ENCODE peak calls at places on chromosomes 3 and 15, in eight cellular contexts. One of them, this sample, is unnamed.

GRCh38 chr3:63670544-63670943 is 18.1 kb downstream of the SNTN start:
- DNase-seq in activated T-cell treated with anti-CD3 and anti-CD28 coated beads for 1 hour: no peak
- DNase-seq in colonic mucosa: no peak
- DNase-seq in nucleus accumbens: no peak
- DNase-seq in midbrain: no peak
- DNase-seq in heart left ventricle: no peak
- DNase-seq in globus pallidus: no peak
- DNase-seq in heart right ventricle: no peak
- DNase-seq in this sample: no peak

GRCh38 chr3:122977645-122978466 is 49.7 kb downstream of the SEMA5B start:
- DNase-seq in heart right ventricle: peak
- DNase-seq in activated T-cell treated with anti-CD3 and anti-CD28 coated beads for 1 hour: no peak
- DNase-seq in midbrain: peak
- DNase-seq in colonic mucosa: no peak
- DNase-seq in globus pallidus: no peak
- DNase-seq in heart left ventricle: peak
- DNase-seq in nucleus accumbens: peak
- DNase-seq in this sample: no peak

GRCh38 chr3:20108869-20109268 is 68.6 kb downstream of the KAT2B start:
- DNase-seq in heart right ventricle: no peak
- DNase-seq in nucleus accumbens: no peak
- DNase-seq in activated T-cell treated with anti-CD3 and anti-CD28 coated beads for 1 hour: no peak
- DNase-seq in colonic mucosa: no peak
- DNase-seq in midbrain: no peak
- DNase-seq in heart left ventricle: no peak
- DNase-seq in globus pallidus: no peak
- DNase-seq in this sample: no peak

GRCh38 chr15:90352109-90352893 is at the start of gene ZNF774:
- DNase-seq in colonic mucosa: peak
- DNase-seq in nucleus accumbens: peak
- DNase-seq in midbrain: peak
- DNase-seq in activated T-cell treated with anti-CD3 and anti-CD28 coated beads for 1 hour: peak
- DNase-seq in heart left ventricle: peak
- DNase-seq in globus pallidus: peak
- DNase-seq in heart right ventricle: peak
- DNase-seq in this sample: peak

GRCh38 chr3:88000853-88001252 is 58.0 kb downstream of the CGGBP1 start:
- DNase-seq in midbrain: no peak
- DNase-seq in globus pallidus: no peak
- DNase-seq in heart left ventricle: no peak
- DNase-seq in colonic mucosa: no peak
- DNase-seq in heart right ventricle: peak
- DNase-seq in activated T-cell treated with anti-CD3 and anti-CD28 coated beads for 1 hour: no peak
- DNase-seq in nucleus accumbens: peak
- DNase-seq in this sample: no peak

GRCh38 chr3:24237971-24238767 is 256.5 kb downstream of the THRB start:
- DNase-seq in activated T-cell treated with anti-CD3 and anti-CD28 coated beads for 1 hour: no peak
- DNase-seq in colonic mucosa: peak
- DNase-seq in heart right ventricle: no peak
- DNase-seq in globus pallidus: peak
- DNase-seq in midbrain: peak
- DNase-seq in nucleus accumbens: peak
- DNase-seq in heart left ventricle: peak
- DNase-seq in this sample: peak

GRCh38 chr3:78517932-78518331 is 1249.9 kb downstream of the ROBO1 start:
- DNase-seq in heart left ventricle: no peak
- DNase-seq in nucleus accumbens: no peak
- DNase-seq in globus pallidus: no peak
- DNase-seq in midbrain: no peak
- DNase-seq in colonic mucosa: no peak
- DNase-seq in heart right ventricle: no peak
- DNase-seq in activated T-cell treated with anti-CD3 and anti-CD28 coated beads for 1 hour: no peak
- DNase-seq in this sample: no peak

GRCh38 chr15:37035349-37035748 is 65.0 kb downstream of the MEIS2 start:
- DNase-seq in colonic mucosa: no peak
- DNase-seq in heart right ventricle: no peak
- DNase-seq in globus pallidus: no peak
- DNase-seq in midbrain: no peak
- DNase-seq in heart left ventricle: no peak
- DNase-seq in activated T-cell treated with anti-CD3 and anti-CD28 coated beads for 1 hour: no peak
- DNase-seq in nucleus accumbens: no peak
- DNase-seq in this sample: no peak

GRCh38 chr15:27479232-27480140 is 508.5 kb downstream of the GABRG3 start:
- DNase-seq in heart right ventricle: no peak
- DNase-seq in activated T-cell treated with anti-CD3 and anti-CD28 coated beads for 1 hour: no peak
- DNase-seq in globus pallidus: no peak
- DNase-seq in nucleus accumbens: no peak
- DNase-seq in midbrain: no peak
- DNase-seq in heart left ventricle: peak
- DNase-seq in colonic mucosa: no peak
- DNase-seq in this sample: no peak

GRCh38 chr3:4523710-4524422 is 30.7 kb downstream of the ITPR1 start:
- DNase-seq in globus pallidus: no peak
- DNase-seq in colonic mucosa: no peak
- DNase-seq in nucleus accumbens: no peak
- DNase-seq in heart left ventricle: no peak
- DNase-seq in activated T-cell treated with anti-CD3 and anti-CD28 coated beads for 1 hour: no peak
- DNase-seq in midbrain: no peak
- DNase-seq in heart right ventricle: no peak
- DNase-seq in this sample: no peak

GRCh38 chr15:68553994-68554715 is 24.6 kb upstream of the CORO2B start:
- DNase-seq in heart right ventricle: no peak
- DNase-seq in nucleus accumbens: peak
- DNase-seq in globus pallidus: peak
- DNase-seq in heart left ventricle: peak
- DNase-seq in midbrain: peak
- DNase-seq in colonic mucosa: peak
- DNase-seq in activated T-cell treated with anti-CD3 and anti-CD28 coated beads for 1 hour: peak
- DNase-seq in this sample: peak

GRCh38 chr15:100988874-100989273 is 69.7 kb downstream of the LRRK1 start:
- DNase-seq in nucleus accumbens: no peak
- DNase-seq in globus pallidus: no peak
- DNase-seq in midbrain: no peak
- DNase-seq in activated T-cell treated with anti-CD3 and anti-CD28 coated beads for 1 hour: no peak
- DNase-seq in heart right ventricle: no peak
- DNase-seq in heart left ventricle: no peak
- DNase-seq in colonic mucosa: no peak
- DNase-seq in this sample: no peak

GRCh38 chr15:50112488-50113186 is 6.4 kb downstream of the ATP8B4 start:
- DNase-seq in midbrain: no peak
- DNase-seq in globus pallidus: no peak
- DNase-seq in heart right ventricle: no peak
- DNase-seq in heart left ventricle: peak
- DNase-seq in nucleus accumbens: no peak
- DNase-seq in colonic mucosa: no peak
- DNase-seq in activated T-cell treated with anti-CD3 and anti-CD28 coated beads for 1 hour: no peak
- DNase-seq in this sample: no peak

GRCh38 chr15:41564286-41564959 is 5.4 kb downstream of the TYRO3 start:
- DNase-seq in activated T-cell treated with anti-CD3 and anti-CD28 coated beads for 1 hour: no peak
- DNase-seq in heart left ventricle: no peak
- DNase-seq in heart right ventricle: no peak
- DNase-seq in colonic mucosa: no peak
- DNase-seq in globus pallidus: peak
- DNase-seq in nucleus accumbens: peak
- DNase-seq in midbrain: peak
- DNase-seq in this sample: no peak

GRCh38 chr3:148718982-148719862 is 21.5 kb downstream of the AGTR1 start:
- DNase-seq in nucleus accumbens: no peak
- DNase-seq in heart right ventricle: no peak
- DNase-seq in midbrain: peak
- DNase-seq in globus pallidus: no peak
- DNase-seq in heart left ventricle: no peak
- DNase-seq in activated T-cell treated with anti-CD3 and anti-CD28 coated beads for 1 hour: no peak
- DNase-seq in colonic mucosa: no peak
- DNase-seq in this sample: no peak

GRCh38 chr3:9067352-9067975 is 104.2 kb upstream of the RAD18 start:
- DNase-seq in nucleus accumbens: peak
- DNase-seq in colonic mucosa: peak
- DNase-seq in midbrain: peak
- DNase-seq in heart left ventricle: peak
- DNase-seq in globus pallidus: peak
- DNase-seq in heart right ventricle: no peak
- DNase-seq in activated T-cell treated with anti-CD3 and anti-CD28 coated beads for 1 hour: no peak
- DNase-seq in this sample: no peak

GRCh38 chr3:145536461-145536860 is 624.5 kb downstream of the PLOD2 start:
- DNase-seq in nucleus accumbens: no peak
- DNase-seq in colonic mucosa: no peak
- DNase-seq in activated T-cell treated with anti-CD3 and anti-CD28 coated beads for 1 hour: no peak
- DNase-seq in globus pallidus: no peak
- DNase-seq in midbrain: no peak
- DNase-seq in heart right ventricle: no peak
- DNase-seq in heart left ventricle: no peak
- DNase-seq in this sample: no peak

GRCh38 chr3:150372320-150373118 is 35.6 kb upstream of the TSC22D2 start:
- DNase-seq in midbrain: no peak
- DNase-seq in heart right ventricle: no peak
- DNase-seq in activated T-cell treated with anti-CD3 and anti-CD28 coated beads for 1 hour: no peak
- DNase-seq in nucleus accumbens: no peak
- DNase-seq in colonic mucosa: no peak
- DNase-seq in globus pallidus: no peak
- DNase-seq in heart left ventricle: no peak
- DNase-seq in this sample: no peak

GRCh38 chr3:109678600-109678999 is 341.3 kb upstream of the DPPA4 start:
- DNase-seq in activated T-cell treated with anti-CD3 and anti-CD28 coated beads for 1 hour: no peak
- DNase-seq in globus pallidus: no peak
- DNase-seq in heart left ventricle: no peak
- DNase-seq in midbrain: no peak
- DNase-seq in heart right ventricle: no peak
- DNase-seq in colonic mucosa: no peak
- DNase-seq in nucleus accumbens: no peak
- DNase-seq in this sample: no peak

GRCh38 chr15:62573856-62574255 is 408.8 kb upstream of the C2CD4B start:
- DNase-seq in activated T-cell treated with anti-CD3 and anti-CD28 coated beads for 1 hour: no peak
- DNase-seq in nucleus accumbens: no peak
- DNase-seq in colonic mucosa: no peak
- DNase-seq in midbrain: no peak
- DNase-seq in heart left ventricle: no peak
- DNase-seq in globus pallidus: no peak
- DNase-seq in heart right ventricle: no peak
- DNase-seq in this sample: no peak

GRCh38 chr3:98039322-98040024 is 4.4 kb upstream of the GABRR3 start:
- DNase-seq in midbrain: peak
- DNase-seq in globus pallidus: peak
- DNase-seq in nucleus accumbens: peak
- DNase-seq in heart right ventricle: no peak
- DNase-seq in heart left ventricle: peak
- DNase-seq in colonic mucosa: peak
- DNase-seq in activated T-cell treated with anti-CD3 and anti-CD28 coated beads for 1 hour: peak
- DNase-seq in this sample: peak

GRCh38 chr15:31489801-31490646 is 163.4 kb downstream of the KLF13 start:
- DNase-seq in midbrain: peak
- DNase-seq in heart right ventricle: no peak
- DNase-seq in colonic mucosa: peak
- DNase-seq in nucleus accumbens: peak
- DNase-seq in heart left ventricle: peak
- DNase-seq in globus pallidus: peak
- DNase-seq in activated T-cell treated with anti-CD3 and anti-CD28 coated beads for 1 hour: no peak
- DNase-seq in this sample: peak

This sample was measured in progenitor cell of endocrine pancreas.